ENCODE peak calls at places on chromosomes 1 and 21, in nine cellular contexts. G, F, Q, L, S, B, C, O and K are unnamed samples.

GRCh38 chr1:232988572-232989040 is 38.2 kb downstream of the NTPCR start:
- DNase-seq in L (no peak), S (no peak), C (peak; percentile 42), O (no peak), B (no peak), Q (no peak), F (no peak), G (no peak), K (no peak)

GRCh38 chr1:113675299-113675698 is 84.0 kb downstream of the PHTF1 start:
- DNase-seq in C (no peak), B (no peak), L (no peak), S (no peak), O (no peak), G (no peak), Q (no peak), F (no peak), K (no peak)

GRCh38 chr1:114756949-114757454 is 782 bp downstream of the CSDE1 start:
- DNase-seq in O (peak; percentile 87), C (peak; percentile 38), S (no peak), Q (no peak), G (no peak), B (peak; percentile 32), L (no peak), F (peak; percentile 76), K (no peak)

GRCh38 chr1:58999676-59000075 is 215.8 kb upstream of the JUN start:
- DNase-seq in G (no peak), C (no peak), O (no peak), L (no peak), Q (no peak), B (no peak), F (no peak), S (no peak), K (peak; percentile 27)

GRCh38 chr21:10272216-10272615 is 249.2 kb upstream of the TPTE start:
- DNase-seq in G (peak; percentile 4), L (no peak), Q (no peak), B (no peak), F (no peak), S (no peak), C (no peak), O (no peak), K (peak; percentile 84)

GRCh38 chr1:85606414-85606800 is 25.8 kb downstream of the CCN1 start:
- DNase-seq in F (no peak), C (no peak), Q (no peak), O (no peak), L (no peak), S (no peak), B (no peak), G (no peak), K (peak; percentile 25)

GRCh38 chr1:195721210-195721971 is 886.8 kb downstream of the KCNT2 start:
- DNase-seq in Q (no peak), C (no peak), S (no peak), B (no peak), L (no peak), G (no peak), F (no peak), O (no peak), K (no peak)

GRCh38 chr1:66274634-66275033 is 259.3 kb upstream of the SGIP1 start:
- DNase-seq in B (no peak), Q (no peak), F (no peak), O (no peak), S (no peak), G (no peak), L (no peak), C (no peak), K (no peak)

GRCh38 chr1:11134352-11135266 is 34.9 kb upstream of the EXOSC10 start:
- DNase-seq in Q (no peak), S (no peak), L (no peak), F (no peak), C (peak; percentile 78), O (no peak), G (peak; percentile 40), B (no peak), K (no peak)

GRCh38 chr21:45973475-45974072 is 8.0 kb upstream of the COL6A1 start:
- DNase-seq in O (peak; percentile 90), C (peak; percentile 90), B (peak; percentile 66), Q (peak; percentile 90), S (peak; percentile 72), F (peak; percentile 81), L (peak; percentile 90), G (peak; percentile 77), K (no peak)

GRCh38 chr1:101474039-101474665 is 237.3 kb downstream of the S1PR1 start:
- DNase-seq in Q (no peak), F (peak; percentile 82), B (no peak), O (no peak), G (peak; percentile 19), L (no peak), S (no peak), C (peak; percentile 8), K (no peak)

GRCh38 chr1:208203848-208204609 is 40.2 kb downstream of the PLXNA2 start:
- DNase-seq in B (no peak), L (no peak), S (no peak), G (peak; percentile 89), O (no peak), Q (no peak), F (no peak), C (no peak), K (no peak)

GRCh38 chr1:8460132-8460544 is 142.2 kb downstream of the SLC45A1 start:
- DNase-seq in C (no peak), F (peak; percentile 89), G (no peak), S (no peak), L (no peak), O (no peak), B (no peak), Q (no peak), K (no peak)

GRCh38 chr1:218339267-218339831 is 5.8 kb upstream of the TGFB2 start:
- DNase-seq in Q (no peak), C (no peak), F (peak; percentile 53), B (no peak), S (no peak), O (no peak), L (no peak), G (peak; percentile 74), K (no peak)

GRCh38 chr1:178684542-178685000 is 40.5 kb upstream of the RALGPS2 start:
- DNase-seq in B (no peak), Q (no peak), L (no peak), O (no peak), F (no peak), G (peak; percentile 93), C (no peak), S (no peak), K (no peak)

GRCh38 chr21:16572032-16572431 is 842.2 kb downstream of the USP25 start:
- DNase-seq in S (no peak), C (no peak), O (no peak), Q (no peak), F (no peak), B (no peak), G (no peak), L (no peak), K (no peak)

GRCh38 chr1:228238461-228238860 is 30.6 kb downstream of the OBSCN start:
- DNase-seq in L (no peak), C (no peak), S (no peak), B (no peak), F (no peak), O (no peak), G (no peak), Q (no peak), K (no peak)

GRCh38 chr1:70961374-70961773 is 86.2 kb downstream of the PTGER3 start:
- DNase-seq in O (no peak), F (no peak), C (peak; percentile 5), L (no peak), B (no peak), G (no peak), S (no peak), Q (no peak), K (no peak)

GRCh38 chr1:70966018-70966638 is 81.5 kb downstream of the PTGER3 start:
- DNase-seq in B (no peak), Q (no peak), S (no peak), L (no peak), O (no peak), C (no peak), G (peak; percentile 17), F (peak; percentile 14), K (no peak)

DNA sequence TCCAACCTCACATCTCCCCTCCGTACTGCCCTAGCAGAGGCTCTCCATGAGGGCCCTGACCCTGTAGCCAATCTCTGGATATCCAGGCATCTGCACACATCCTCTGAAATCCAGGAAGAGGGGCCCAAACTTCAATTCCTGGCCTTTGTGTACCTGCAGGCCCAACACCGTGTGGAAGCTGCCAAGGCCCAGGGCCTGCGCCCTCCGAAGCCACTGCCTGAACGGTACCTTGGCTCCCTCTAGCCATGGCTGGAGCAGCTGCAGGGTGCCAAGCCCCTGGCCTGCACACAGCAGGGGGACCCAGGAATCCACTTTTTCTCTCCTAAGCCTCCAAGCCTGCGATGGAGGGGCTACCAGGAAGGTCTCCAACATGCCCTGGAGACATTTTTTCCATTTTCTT is 84.2 kb downstream of the PTGER3 start:
- DNase-seq in S (no peak), B (no peak), L (peak; percentile 32), Q (no peak), G (no peak), C (no peak), F (peak; percentile 29), O (no peak), K (no peak)
- TF ChIP-seq POLR2AphosphoS5 in S (no peak), B (no peak), L (no peak), Q (no peak), G (no peak), C (no peak), F (no peak), O (no peak), K (no peak)

DNA sequence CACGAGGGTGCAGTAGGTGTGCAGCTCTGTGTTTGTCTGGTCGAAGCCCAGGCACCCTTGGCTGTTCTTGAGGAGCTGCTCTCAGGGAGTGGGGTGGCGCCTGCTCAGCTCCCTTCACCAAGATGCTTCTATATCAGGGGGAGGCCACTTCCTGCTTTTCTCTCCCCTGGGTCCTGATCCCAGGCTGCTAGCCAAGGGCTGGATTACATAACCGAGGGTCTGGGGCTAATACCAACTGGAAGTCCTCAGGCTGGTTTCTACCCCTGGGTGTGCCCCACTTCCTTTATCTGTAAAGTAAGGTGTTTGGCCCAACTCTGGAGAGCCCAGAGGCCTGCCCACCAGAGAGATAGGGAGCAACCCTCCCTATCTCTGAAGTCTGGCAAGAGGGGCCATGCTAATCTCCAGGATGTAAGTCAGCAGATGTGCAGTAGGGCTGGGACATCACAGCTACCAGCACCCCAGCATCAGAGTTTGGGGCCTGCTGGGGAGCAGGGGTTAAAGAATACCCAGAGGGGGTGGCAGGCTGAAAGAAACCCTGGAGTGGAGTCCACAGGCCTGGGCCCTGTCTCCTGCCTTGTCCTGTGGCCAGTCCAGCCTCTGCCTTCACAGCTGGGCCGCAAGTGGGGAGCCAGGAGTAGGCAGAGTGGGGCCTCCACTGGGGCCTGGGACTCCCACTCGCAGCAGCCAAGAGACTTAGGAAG is 2.1 kb downstream of the SELENBP1 start:
- DNase-seq in S (no peak), F (no peak), Q (no peak), B (peak; percentile 34), G (no peak), L (peak; percentile 27), C (no peak), O (peak; percentile 63), K (no peak)
- TF ChIP-seq POLR2AphosphoS5 in S (no peak), F (no peak), Q (no peak), B (no peak), G (no peak), L (no peak), C (no peak), O (no peak), K (no peak)

GRCh38 chr1:181033128-181033798 is 520 bp upstream of the MR1 start:
- DNase-seq in Q (no peak), G (no peak), B (no peak), C (no peak), S (no peak), L (no peak), F (no peak), O (no peak), K (peak; percentile 93)
- TF ChIP-seq POLR2AphosphoS5 in Q (no peak), G (no peak), B (peak; percentile 17), C (no peak), S (no peak), L (peak; percentile 80), F (no peak), O (no peak), K (no peak)

GRCh38 chr1:31781138-31782065 is 17.3 kb upstream of the ADGRB2 start:
- DNase-seq in L (peak; percentile 46), G (no peak), O (peak; percentile 67), C (peak; percentile 67), B (no peak), F (no peak), S (no peak), Q (no peak), K (no peak)
- TF ChIP-seq POLR2AphosphoS5 in L (no peak), G (no peak), O (no peak), C (no peak), B (no peak), F (no peak), S (no peak), Q (no peak), K (no peak)